ENCODE peak calls at places on chromosomes 4 and X, in nine cellular contexts. One of them, this sample, is unnamed.
A peak's percentile ranks its signal among the peaks of the same experiment; 100 is the strongest.

GRCh38 chr4:94472056-94472826 is 20.5 kb downstream of the PDLIM5 start:
- DNase-seq in HT1080: peak; percentile 57
- DNase-seq in AG20443: peak; percentile 57
- DNase-seq in AG09309: peak; percentile 78
- DNase-seq in T-helper 9 cell: no peak
- DNase-seq in GM13976: no peak
- DNase-seq in right lobe of liver: no peak
- DNase-seq in M059J: peak; percentile 91
- DNase-seq in NCI-H748 treated with DMSO at 0.1 percent for 48 hours: peak; percentile 26
- DNase-seq in this sample: no peak

GRCh38 chr4:149784018-149784417 is 31.6 kb downstream of the IQCM start:
- DNase-seq in HT1080: peak; percentile 48
- DNase-seq in AG09309: no peak
- DNase-seq in M059J: peak; percentile 42
- DNase-seq in AG20443: no peak
- DNase-seq in T-helper 9 cell: no peak
- DNase-seq in right lobe of liver: no peak
- DNase-seq in GM13976: no peak
- DNase-seq in NCI-H748 treated with DMSO at 0.1 percent for 48 hours: no peak
- DNase-seq in this sample: no peak

GRCh38 chr4:87313756-87314155 is 8.9 kb downstream of the HSD17B13 start:
- DNase-seq in HT1080: no peak
- DNase-seq in M059J: no peak
- DNase-seq in T-helper 9 cell: no peak
- DNase-seq in right lobe of liver: no peak
- DNase-seq in GM13976: no peak
- DNase-seq in AG09309: no peak
- DNase-seq in AG20443: no peak
- DNase-seq in NCI-H748 treated with DMSO at 0.1 percent for 48 hours: no peak
- DNase-seq in this sample: no peak

GRCh38 chrX:154014429-154015380 is 5.0 kb downstream of the IRAK1 start:
- DNase-seq in AG20443: no peak
- DNase-seq in NCI-H748 treated with DMSO at 0.1 percent for 48 hours: no peak
- DNase-seq in T-helper 9 cell: no peak
- DNase-seq in AG09309: no peak
- DNase-seq in right lobe of liver: no peak
- DNase-seq in HT1080: no peak
- DNase-seq in GM13976: no peak
- DNase-seq in M059J: no peak
- DNase-seq in this sample: no peak

GRCh38 chrX:133924548-133924947 is 60.8 kb downstream of the GPC3 start:
- DNase-seq in HT1080: no peak
- DNase-seq in right lobe of liver: no peak
- DNase-seq in NCI-H748 treated with DMSO at 0.1 percent for 48 hours: no peak
- DNase-seq in GM13976: no peak
- DNase-seq in M059J: no peak
- DNase-seq in AG09309: no peak
- DNase-seq in AG20443: no peak
- DNase-seq in T-helper 9 cell: no peak
- DNase-seq in this sample: no peak

GRCh38 chr4:187016101-187016500 is 292.4 kb upstream of the FAT1 start:
- DNase-seq in AG20443: no peak
- DNase-seq in GM13976: no peak
- DNase-seq in M059J: peak; percentile 39
- DNase-seq in NCI-H748 treated with DMSO at 0.1 percent for 48 hours: no peak
- DNase-seq in HT1080: no peak
- DNase-seq in T-helper 9 cell: no peak
- DNase-seq in right lobe of liver: no peak
- DNase-seq in AG09309: no peak
- DNase-seq in this sample: no peak

GRCh38 chrX:154411322-154411980 is at the start of gene TAFAZZIN:
- DNase-seq in NCI-H748 treated with DMSO at 0.1 percent for 48 hours: no peak
- DNase-seq in T-helper 9 cell: peak; percentile 60
- DNase-seq in GM13976: peak; percentile 84
- DNase-seq in AG09309: no peak
- DNase-seq in M059J: peak; percentile 73
- DNase-seq in right lobe of liver: peak; percentile 78
- DNase-seq in AG20443: peak; percentile 87
- DNase-seq in HT1080: peak; percentile 61
- DNase-seq in this sample: no peak

GRCh38 chr4:107913283-107913899 is 18.0 kb upstream of the CYP2U1 start:
- DNase-seq in GM13976: no peak
- DNase-seq in right lobe of liver: no peak
- DNase-seq in AG09309: peak; percentile 50
- DNase-seq in AG20443: peak; percentile 63
- DNase-seq in HT1080: peak; percentile 61
- DNase-seq in T-helper 9 cell: no peak
- DNase-seq in M059J: peak; percentile 59
- DNase-seq in NCI-H748 treated with DMSO at 0.1 percent for 48 hours: peak; percentile 27
- DNase-seq in this sample: peak; percentile 54

GRCh38 chrX:18995216-18995615 is 11.3 kb upstream of the PHKA2 start:
- DNase-seq in AG09309: no peak
- DNase-seq in AG20443: peak; percentile 20
- DNase-seq in T-helper 9 cell: no peak
- DNase-seq in M059J: peak; percentile 45
- DNase-seq in right lobe of liver: no peak
- DNase-seq in NCI-H748 treated with DMSO at 0.1 percent for 48 hours: no peak
- DNase-seq in GM13976: no peak
- DNase-seq in HT1080: peak; percentile 65
- DNase-seq in this sample: no peak

GRCh38 chr4:24433515-24434192 is 150.7 kb downstream of the DHX15 start:
- DNase-seq in AG20443: no peak
- DNase-seq in right lobe of liver: no peak
- DNase-seq in AG09309: no peak
- DNase-seq in GM13976: no peak
- DNase-seq in M059J: no peak
- DNase-seq in HT1080: no peak
- DNase-seq in T-helper 9 cell: no peak
- DNase-seq in NCI-H748 treated with DMSO at 0.1 percent for 48 hours: no peak
- DNase-seq in this sample: no peak